ENCODE peak calls at places on chromosomes 1 and 21, in four cellular contexts. H, V, F and I are unnamed samples.

GRCh38 chr1:177172866-177173265 is 2.1 kb downstream of the BRINP2 start:
- DNase-seq in F (no peak), H (no peak), V (no peak), I (no peak)

GRCh38 chr1:160025314-160025713 is 6.5 kb downstream of the PIGM start:
- DNase-seq in H (no peak), F (no peak), V (no peak), I (no peak)

GRCh38 chr1:225254676-225255075 is 173.2 kb downstream of the LBR start:
- DNase-seq in V (no peak), F (no peak), H (no peak), I (no peak)

GRCh38 chr21:21156919-21157318 is 158.7 kb downstream of the NCAM2 start:
- DNase-seq in H (no peak), F (no peak), V (no peak), I (no peak)

GRCh38 chr1:22563671-22564612 is 653 bp downstream of the EPHA8 start:
- DNase-seq in F (no peak), H (no peak), V (no peak), I (no peak)

GRCh38 chr1:156114919-156115513 is 505 bp downstream of the LMNA start:
- DNase-seq in H (peak), F (no peak), V (no peak), I (peak)

GRCh38 chr1:102580806-102581205 is 527.5 kb downstream of the COL11A1 start:
- DNase-seq in V (no peak), H (no peak), F (no peak), I (no peak)

GRCh38 chr1:17533201-17533600 is 6.3 kb upstream of the ARHGEF10L start:
- DNase-seq in F (no peak), H (no peak), V (no peak), I (no peak)

GRCh38 chr1:112058815-112059450 is 69.5 kb upstream of the KCND3 start:
- DNase-seq in V (peak), H (no peak), F (no peak), I (no peak)
- TF ChIP-seq CTCF in V (no peak), H (no peak), F (no peak), I (no peak)

GRCh38 chr1:247681288-247681897 is 1.9 kb upstream of the OR13G1 start:
- DNase-seq in V (peak), H (peak), F (no peak), I (peak)
- TF ChIP-seq CTCF in V (peak), H (peak), F (peak), I (peak)

GRCh38 chr1:165686971-165687433 is 11.4 kb downstream of the ALDH9A1 start:
- DNase-seq in H (no peak), F (no peak), V (no peak), I (no peak)

GRCh38 chr1:165683848-165684485 is 14.4 kb downstream of the ALDH9A1 start:
- DNase-seq in V (no peak), F (no peak), H (no peak), I (no peak)

GRCh38 chr1:165688046-165688445 is 10.3 kb downstream of the ALDH9A1 start:
- DNase-seq in F (no peak), H (no peak), V (no peak), I (no peak)

DNA sequence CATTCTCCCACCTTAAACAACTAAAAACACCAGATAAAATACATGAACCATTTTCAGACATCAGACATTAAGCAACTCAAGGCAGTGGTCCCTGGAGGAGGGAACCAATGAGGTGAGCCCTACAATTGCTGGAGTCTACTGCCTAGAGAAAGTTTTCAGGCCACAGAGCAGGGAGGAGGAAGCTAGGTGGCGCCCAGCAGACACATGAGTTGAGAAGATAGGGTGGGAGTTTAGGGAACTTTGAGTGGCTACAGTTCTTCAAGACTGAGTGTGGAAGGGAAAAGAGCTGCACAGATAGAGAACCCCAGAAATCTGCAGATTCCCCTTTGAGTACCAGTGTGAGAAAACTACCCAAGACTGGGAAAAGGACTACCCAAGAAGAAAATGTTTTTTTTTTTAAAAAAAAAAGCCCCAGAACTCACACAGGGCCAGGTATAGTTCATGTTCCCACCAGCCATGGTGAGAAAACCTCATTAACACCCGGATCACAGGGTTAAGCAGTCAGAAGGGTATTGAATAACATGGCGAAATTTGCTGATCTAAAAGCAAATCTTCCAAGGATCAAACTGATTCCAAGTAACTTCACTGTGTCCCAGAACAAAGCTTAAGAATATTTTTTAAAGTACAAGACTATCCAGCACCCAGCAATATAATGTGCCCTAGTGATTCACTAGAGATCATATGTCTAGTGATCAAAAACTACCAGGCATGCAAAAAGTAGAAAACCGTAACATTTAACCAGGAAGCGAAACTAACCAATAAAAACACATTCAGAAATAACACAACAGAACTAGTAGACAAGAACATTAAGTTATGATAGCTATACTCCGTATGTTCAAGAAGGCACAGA is 12.0 kb downstream of the ALDH9A1 start:
- DNase-seq in V (no peak), H (peak), F (no peak), I (peak)
- TF ChIP-seq CTCF in V (no peak), H (peak), F (no peak), I (no peak)

GRCh38 chr1:182611787-182612186 is 7.6 kb upstream of the RGS16 start:
- DNase-seq in V (no peak), F (no peak), H (no peak), I (no peak)
- TF ChIP-seq CTCF in V (no peak), F (no peak), H (no peak), I (no peak)

GRCh38 chr1:174726167-174726879 is 273.4 kb upstream of the CACYBP start:
- DNase-seq in F (no peak), H (no peak), V (no peak), I (no peak)
- TF ChIP-seq CTCF in F (peak), H (peak), V (peak), I (peak)

DNA sequence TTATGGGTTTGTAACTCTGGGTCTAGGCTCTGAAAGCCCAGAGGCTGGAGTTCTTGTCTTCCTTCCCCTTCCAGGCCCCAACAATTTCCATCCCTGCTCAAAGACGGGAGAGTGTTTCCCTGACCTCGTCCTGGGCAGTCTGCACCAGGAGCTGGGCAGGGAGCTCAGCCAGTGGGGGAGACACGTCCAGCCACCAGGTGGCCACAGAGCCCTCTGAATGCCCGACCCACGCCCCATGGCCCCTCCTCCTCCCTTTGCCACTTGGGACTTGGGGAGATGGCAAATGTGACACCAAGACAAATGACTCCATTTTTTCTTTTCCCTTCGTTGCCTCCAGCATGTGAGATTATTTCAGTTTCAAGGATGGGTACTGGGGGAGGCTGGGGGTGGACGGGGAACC is 159.9 kb upstream of the AJAP1 start:
- DNase-seq in H (no peak), V (peak), F (no peak), I (no peak)
- TF ChIP-seq CTCF in H (no peak), V (no peak), F (peak), I (no peak)

GRCh38 chr1:55844322-55844721 is 629.2 kb upstream of the USP24 start:
- DNase-seq in F (no peak), V (no peak), H (no peak), I (no peak)

DNA sequence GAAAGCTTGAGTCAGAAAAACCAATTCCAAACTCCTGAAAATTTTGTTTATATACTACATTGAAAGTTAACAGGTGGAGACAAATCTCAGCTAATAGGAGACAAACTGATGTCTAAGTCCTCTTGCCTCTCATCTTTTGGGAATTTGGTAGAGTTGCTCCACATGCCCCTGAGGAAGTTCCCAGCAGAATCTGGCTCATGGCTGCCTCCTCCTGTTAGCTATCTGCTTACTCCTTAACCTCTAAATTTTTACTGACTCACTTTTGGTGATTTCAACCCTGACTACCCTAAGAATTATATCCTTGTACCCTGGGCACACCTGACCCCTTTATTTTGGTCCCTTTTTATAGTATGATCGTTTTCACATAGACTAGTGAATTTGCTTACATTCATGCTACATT is 633.7 kb upstream of the USP24 start:
- DNase-seq in V (no peak), H (no peak), F (no peak), I (no peak)
- TF ChIP-seq CTCF in V (no peak), H (no peak), F (peak), I (no peak)

GRCh38 chr1:63624911-63625310 is 31.7 kb downstream of the PGM1 start:
- DNase-seq in V (peak), H (no peak), F (no peak), I (no peak)
- TF ChIP-seq CTCF in V (no peak), H (no peak), F (peak), I (no peak)

GRCh38 chr1:29513357-29513756 is 277.0 kb downstream of the PTPRU start:
- DNase-seq in H (peak), F (peak), V (peak), I (peak)
- TF ChIP-seq CTCF in H (peak), F (peak), V (peak), I (no peak)

DNA sequence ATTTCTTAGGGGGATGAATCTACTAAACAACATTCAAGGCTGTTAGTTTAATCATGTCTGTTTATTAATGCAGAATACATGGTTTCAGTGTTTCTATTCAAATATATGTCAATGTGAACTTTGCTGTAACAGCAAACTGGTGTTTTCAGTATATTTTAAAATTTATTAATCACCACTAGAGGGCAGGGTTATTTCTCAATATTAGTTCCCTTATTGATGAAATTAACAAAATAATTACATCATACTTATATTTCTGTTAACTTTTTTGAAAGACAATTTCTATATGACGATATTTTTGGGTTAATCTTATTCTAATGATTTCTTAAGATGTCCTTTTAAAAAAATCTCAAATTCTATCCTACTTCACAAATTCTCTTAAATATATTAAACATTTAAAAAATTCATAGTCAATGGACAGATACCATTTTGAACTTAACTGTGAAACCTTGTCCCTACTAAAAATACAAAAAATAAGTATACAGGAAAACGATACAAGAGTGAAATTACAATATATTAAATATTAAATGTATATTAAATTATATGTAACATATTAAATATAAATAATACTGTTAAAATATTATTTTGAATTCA is 1034.1 kb upstream of the PRMT6 start:
- DNase-seq in V (peak), H (peak), F (no peak), I (no peak)
- TF ChIP-seq CTCF in V (peak), H (no peak), F (peak), I (peak)